ENCODE peak calls at places on chromosome 6, in four cellular contexts. J is foreskin keratinocyte, T is skeletal muscle cell, V is NCI-H1930. L is an unnamed sample.

GRCh38 chr6:157267654-157268053 is 55.7 kb downstream of the TMEM242 start:
- DNase-seq in J (no peak), T (no peak), V (no peak), L (no peak)

GRCh38 chr6:1322725-1323219 is 10.9 kb downstream of the FOXQ1 start:
- DNase-seq in J (no peak), T (no peak), V (no peak), L (peak)

GRCh38 chr6:166365806-166366205 is 16.9 kb downstream of the MPC1 start:
- DNase-seq in J (no peak), T (no peak), V (no peak), L (peak)

GRCh38 chr6:73610444-73611275 is 43.1 kb downstream of the SLC17A5 start:
- DNase-seq in J (no peak), T (no peak), V (no peak), L (peak)

GRCh38 chr6:24859608-24860007 is 60.9 kb upstream of the ARMH2 start:
- DNase-seq in J (no peak), T (no peak), V (no peak), L (no peak)

GRCh38 chr6:150008588-150008987 is 16.7 kb downstream of the RAET1L start:
- DNase-seq in J (no peak), T (no peak), V (no peak), L (no peak)

GRCh38 chr6:26295691-26296555 is 69.1 kb upstream of the BTN3A2 start:
- DNase-seq in J (peak), T (peak), V (no peak), L (peak)

GRCh38 chr6:80544500-80545055 is 438.1 kb downstream of the BCKDHB start:
- DNase-seq in J (no peak), T (no peak), V (no peak), L (peak)

GRCh38 chr6:7787137-7787575 is 61.3 kb downstream of the BMP6 start:
- DNase-seq in J (peak), T (peak), V (no peak), L (peak)

GRCh38 chr6:34202329-34203201 is 34.1 kb upstream of the HMGA1 start:
- DNase-seq in J (no peak), T (no peak), V (no peak), L (no peak)

GRCh38 chr6:1616556-1617463 is 7.1 kb downstream of the FOXC1 start:
- DNase-seq in J (no peak), T (no peak), V (no peak), L (no peak)

GRCh38 chr6:18506387-18507017 is 119.4 kb downstream of the RNF144B start:
- DNase-seq in J (no peak), T (no peak), V (no peak), L (no peak)

GRCh38 chr6:33000053-33000452 is 9.3 kb downstream of the HLA-DOA start:
- DNase-seq in J (no peak), T (no peak), V (peak), L (no peak)

GRCh38 chr6:98783578-98783977 is 50.8 kb upstream of the POU3F2 start:
- DNase-seq in J (no peak), T (no peak), V (no peak), L (no peak)

GRCh38 chr6:40788661-40789111 is 201.5 kb upstream of the LRFN2 start:
- DNase-seq in J (no peak), T (no peak), V (no peak), L (peak)

L was measured in adipocyte.